ENCODE peak calls at places on chromosomes 13 and 19, in eight cellular contexts. P is NCI-H1105; Y is stimulated activated effector memory CD8-positive, alpha-beta T cell treated with anti-CD3 and anti-CD28 coated beads, Interleukin-12 subunit alpha, Interleukin-12 subunit beta, amount 100 ng/mL, for 72 hours; Q is T-cell; Z is NCI-H69; W is RWPE1; V is thyroid gland; O is ELF-1. H is an unnamed sample.

GRCh38 chr19:12757544-12758274 is 6.1 kb downstream of the BEST2 start:
- DNase-seq in V (peak), Q (no peak), O (peak), Z (peak), Y (peak), W (peak), P (peak), H (no peak)

GRCh38 chr19:33767898-33768413 is 28.7 kb upstream of the KCTD15 start:
- DNase-seq in V (peak), O (peak), Q (no peak), Y (no peak), Z (no peak), P (no peak), W (no peak), H (no peak)

GRCh38 chr19:547836-548720 is 4.2 kb downstream of the GZMM start:
- DNase-seq in W (no peak), O (no peak), Q (no peak), Y (no peak), P (no peak), V (no peak), Z (no peak), H (no peak)

GRCh38 chr19:39792999-39793546 is 14.4 kb downstream of the LEUTX start:
- DNase-seq in Y (peak), V (peak), O (peak), P (peak), W (peak), Z (peak), Q (peak), H (peak)

GRCh38 chr19:13091400-13092161 is 11.1 kb downstream of the LYL1 start:
- DNase-seq in Z (peak), V (no peak), Q (no peak), O (peak), Y (no peak), W (no peak), P (no peak), H (peak)

GRCh38 chr19:50897191-50897607 is 14.0 kb downstream of the KLK4 start:
- DNase-seq in Q (no peak), W (no peak), P (no peak), Z (no peak), O (no peak), V (no peak), Y (no peak), H (no peak)

GRCh38 chr13:41697578-41697977 is 240.2 kb downstream of the RGCC start:
- DNase-seq in W (no peak), Z (no peak), Q (no peak), Y (no peak), V (no peak), O (no peak), P (no peak), H (no peak)

GRCh38 chr19:38676023-38676877 is 28.8 kb downstream of the ACTN4 start:
- DNase-seq in V (no peak), O (peak), W (no peak), Q (no peak), P (no peak), Z (peak), Y (no peak), H (no peak)

GRCh38 chr19:42422576-42423461 is 4.4 kb downstream of the LIPE start:
- DNase-seq in O (no peak), Z (peak), P (peak), Y (no peak), W (peak), Q (no peak), V (no peak), H (no peak)

GRCh38 chr13:110617326-110618072 is 2.2 kb downstream of the NAXD start:
- DNase-seq in W (no peak), P (no peak), Q (no peak), Y (no peak), O (no peak), V (peak), Z (no peak), H (peak)

GRCh38 chr13:109647046-109647445 is 139.3 kb downstream of the IRS2 start:
- DNase-seq in P (no peak), V (no peak), O (peak), Z (no peak), Q (no peak), Y (no peak), W (peak), H (peak)

GRCh38 chr19:778910-779653 is 18.2 kb upstream of the PTBP1 start:
- DNase-seq in Z (peak), W (peak), Q (no peak), Y (no peak), V (peak), P (no peak), O (peak), H (peak)

GRCh38 chr13:107832521-107833095 is 382.7 kb downstream of the LIG4 start:
- DNase-seq in Q (no peak), V (no peak), Y (no peak), Z (peak), P (no peak), W (no peak), O (no peak), H (no peak)

H was measured in skeletal muscle cell.